ENCODE peak calls at places on chromosome 6, in nine cellular contexts. Z is fibroblast of lung, G is GM23248, F is PC-3, K is GM12878, W is HCT116, U is MM.1S, S is neural progenitor cell, I is keratinocyte. E is an unnamed sample.

GRCh38 chr6:129894904-129895303 is 33.8 kb upstream of the TMEM244 start:
- DNase-seq in S (no peak), F (no peak), U (no peak), Z (no peak), K (no peak), I (no peak), W (no peak), G (peak; percentile 46), E (no peak)

GRCh38 chr6:2659882-2660281 is 90.8 kb downstream of the MYLK4 start:
- DNase-seq in W (no peak), K (no peak), I (peak; percentile 23), S (no peak), F (peak; percentile 81), U (no peak), Z (peak; percentile 27), G (peak; percentile 7), E (no peak)

GRCh38 chr6:7175463-7175862 is 67.7 kb downstream of the RREB1 start:
- DNase-seq in F (no peak), W (no peak), K (no peak), S (no peak), G (no peak), I (no peak), U (no peak), Z (peak; percentile 43), E (no peak)

GRCh38 chr6:113980937-113981554 is 10.1 kb upstream of the HDAC2 start:
- DNase-seq in G (peak; percentile 36), I (no peak), S (peak; percentile 70), W (no peak), Z (peak; percentile 38), U (peak; percentile 30), K (no peak), F (peak; percentile 45), E (no peak)

GRCh38 chr6:148423601-148424270 is 81.1 kb downstream of the SASH1 start:
- DNase-seq in I (no peak), K (no peak), Z (no peak), G (no peak), U (no peak), W (no peak), S (no peak), F (no peak), E (no peak)

GRCh38 chr6:142692942-142693341 is 252.0 kb downstream of the HIVEP2 start:
- DNase-seq in S (peak; percentile 81), K (no peak), W (peak; percentile 41), G (peak; percentile 97), I (no peak), Z (peak; percentile 92), U (peak; percentile 36), F (peak; percentile 65), E (peak; percentile 52)

GRCh38 chr6:168890306-168890995 is 363.2 kb downstream of the THBS2 start:
- DNase-seq in U (no peak), Z (no peak), W (no peak), G (no peak), S (no peak), I (no peak), K (no peak), F (no peak), E (no peak)

GRCh38 chr6:79949235-79949634 is 1.9 kb upstream of the ELOVL4 start:
- DNase-seq in Z (peak; percentile 68), U (peak; percentile 74), I (peak; percentile 36), S (peak; percentile 92), W (peak; percentile 85), G (peak; percentile 85), K (peak; percentile 7), F (peak; percentile 66), E (no peak)

GRCh38 chr6:77136086-77136485 is 327.2 kb downstream of the HTR1B start:
- DNase-seq in K (no peak), G (peak; percentile 51), I (peak; percentile 23), U (no peak), Z (peak; percentile 55), F (peak; percentile 38), S (no peak), W (no peak), E (no peak)

GRCh38 chr6:71332012-71332411 is 43.4 kb downstream of the OGFRL1 start:
- DNase-seq in S (no peak), W (no peak), F (no peak), G (peak; percentile 24), Z (peak; percentile 10), I (no peak), U (no peak), K (no peak), E (no peak)

GRCh38 chr6:127949251-127949650 is 48.4 kb upstream of the THEMIS start:
- DNase-seq in W (no peak), S (no peak), I (no peak), K (no peak), Z (no peak), G (no peak), U (no peak), F (no peak), E (no peak)

GRCh38 chr6:168992696-168993185 is 260.9 kb downstream of the THBS2 start:
- DNase-seq in I (no peak), F (no peak), K (no peak), W (no peak), U (no peak), G (no peak), Z (no peak), S (no peak), E (no peak)

GRCh38 chr6:10583509-10583908 is 62.4 kb downstream of the GCNT2 start:
- DNase-seq in S (peak; percentile 45), U (no peak), I (no peak), Z (no peak), W (no peak), G (no peak), F (no peak), K (no peak), E (no peak)

DNA sequence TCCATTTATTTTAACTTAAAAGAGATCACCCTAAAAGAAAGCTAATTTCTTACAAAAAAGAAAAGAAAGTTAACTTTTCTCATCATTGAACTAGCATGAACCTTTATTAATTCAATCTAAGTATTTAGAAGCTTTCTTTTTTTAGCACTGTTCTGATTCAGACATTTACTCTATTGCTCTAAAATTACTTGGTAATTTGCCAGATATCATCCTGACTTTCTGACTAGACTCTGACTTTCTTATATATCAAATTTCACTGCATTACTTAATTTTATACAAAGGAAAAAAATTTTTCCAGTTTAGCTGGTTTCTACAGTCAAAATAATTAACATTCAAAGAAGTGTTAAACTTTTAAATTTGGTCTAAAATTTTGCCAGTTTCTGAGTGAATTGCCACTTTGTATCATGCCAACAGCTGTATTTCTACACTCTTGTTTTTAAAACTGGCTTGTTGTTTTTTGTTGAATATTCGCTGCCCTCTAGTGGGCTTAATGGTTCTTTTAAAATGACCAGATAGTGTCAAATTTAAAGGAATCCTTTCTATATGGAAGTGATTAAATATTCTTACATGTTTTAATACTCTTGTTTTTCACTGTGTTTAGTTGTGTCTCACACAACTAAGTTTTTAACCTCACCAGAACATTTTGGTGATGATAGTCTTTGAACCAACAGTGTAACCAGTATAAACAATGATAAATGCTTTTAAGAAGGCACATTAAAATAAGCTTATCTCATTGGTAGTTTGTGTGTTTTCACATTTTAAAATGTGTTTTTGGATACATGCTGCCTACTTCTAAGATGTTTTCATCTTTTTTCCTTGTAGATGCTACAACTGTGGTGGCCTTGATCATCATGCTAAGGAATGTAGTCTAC is 102.0 kb downstream of the POPDC3 start:
- DNase-seq in Z (peak; percentile 40), S (peak; percentile 50), I (no peak), F (peak; percentile 71), G (peak; percentile 78), U (peak; percentile 52), W (peak; percentile 44), K (no peak), E (peak; percentile 57)
- H3K27ac ChIP-seq in Z (no peak overlapping the region), S (no peak overlapping the region), I (no peak overlapping the region), F (no peak overlapping the region), G (no peak overlapping the region), U (no peak overlapping the region), W (no peak overlapping the region), K (no peak overlapping the region), E (peak overlapping the region; percentile 61)

GRCh38 chr6:42449917-42450313 is 1.8 kb downstream of the TRERF1 start:
- DNase-seq in F (peak; percentile 22), K (no peak), G (peak; percentile 18), W (no peak), U (no peak), I (no peak), Z (peak; percentile 28), S (peak; percentile 72), E (no peak)

GRCh38 chr6:42446370-42446769 is 5.4 kb downstream of the TRERF1 start:
- DNase-seq in U (no peak), F (no peak), G (no peak), W (no peak), Z (no peak), S (no peak), K (no peak), I (no peak), E (no peak)

GRCh38 chr6:42450314-42451145 is 1.2 kb downstream of the TRERF1 start:
- DNase-seq in W (no peak), G (peak; percentile 61), S (peak; percentile 58), Z (peak; percentile 45), K (no peak), U (no peak), I (no peak), F (peak; percentile 19), E (no peak)

GRCh38 chr6:42448906-42449659 is 2.6 kb downstream of the TRERF1 start:
- DNase-seq in S (no peak), W (no peak), K (no peak), F (peak; percentile 74), Z (no peak), I (no peak), U (no peak), G (no peak), E (no peak)

GRCh38 chr6:42448391-42448790 is 3.3 kb downstream of the TRERF1 start:
- DNase-seq in G (no peak), K (no peak), W (no peak), I (no peak), F (no peak), S (no peak), Z (no peak), U (no peak), E (no peak)
- H3K4me3 ChIP-seq in G (no peak overlapping the region), K (peak overlapping the region; percentile 5), W (no peak overlapping the region), I (no peak overlapping the region), F (peak overlapping the region; percentile 71), S (peak overlapping the region; percentile 78), Z (peak overlapping the region; percentile 75), U (no peak overlapping the region), E (peak overlapping the region; percentile 99)

GRCh38 chr6:47308674-47309325 is 905 bp downstream of the TNFRSF21 start:
- DNase-seq in K (no peak), G (peak; percentile 53), F (peak; percentile 23), S (peak; percentile 70), W (no peak), U (no peak), I (no peak), Z (peak; percentile 50), E (no peak)
- TF ChIP-seq EZH2 in K (no peak), G (no peak), F (no peak), S (no peak), W (no peak), U (no peak), I (no peak), Z (no peak), E (no peak)

DNA sequence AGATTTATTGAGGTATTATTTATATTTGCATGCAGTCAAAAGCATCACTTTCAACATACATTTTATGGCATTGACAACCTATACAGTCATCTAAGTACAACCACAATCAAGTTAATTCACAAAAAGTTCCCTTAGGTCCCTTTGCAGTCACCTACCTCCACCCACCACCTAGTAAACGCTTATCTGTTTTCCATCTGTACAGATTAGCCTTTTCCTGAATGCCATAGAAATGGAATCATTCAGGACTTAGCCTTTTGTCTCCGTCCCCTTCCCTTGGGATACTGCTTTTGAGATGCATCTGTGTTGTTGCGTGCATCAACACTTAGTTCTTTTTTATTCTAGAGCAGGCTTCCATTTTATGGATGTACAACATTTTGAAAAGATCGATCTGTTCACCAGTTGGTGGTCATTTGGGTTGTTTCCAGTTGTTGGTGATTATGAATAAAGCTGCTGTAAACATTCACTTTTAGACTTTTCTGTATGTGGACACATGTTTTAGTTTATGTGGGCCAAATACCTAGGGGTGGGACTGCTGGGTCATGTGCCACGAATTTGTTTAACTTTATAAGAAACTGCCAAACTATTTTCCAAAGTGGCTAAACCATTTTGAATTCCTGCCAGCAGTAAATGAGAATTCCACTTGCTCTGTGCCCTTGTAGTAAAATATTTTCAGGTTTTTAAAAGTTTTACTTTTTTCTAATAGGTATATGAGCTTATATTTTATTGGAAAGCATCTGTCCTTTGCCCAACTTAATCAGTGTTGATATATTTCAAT is 17.6 kb upstream of the IFNGR1 start:
- DNase-seq in W (no peak), S (no peak), Z (peak; percentile 27), F (peak; percentile 79), G (no peak), I (no peak), K (no peak), U (no peak), E (no peak)
- H3K27ac ChIP-seq in W (no peak overlapping the region), S (no peak overlapping the region), Z (no peak overlapping the region), F (peak overlapping the region; percentile 99), G (peak overlapping the region; percentile 18), I (peak overlapping the region; percentile 86), K (no peak overlapping the region), U (no peak overlapping the region), E (no peak overlapping the region)